ENCODE peak calls at places on chromosome 15, in four cellular contexts. R is fibroblast of lung; V is body of pancreas; N is CD8-positive, alpha-beta T cell. Y is an unnamed sample. For H3K4me1, the result is how much of the 10 kb centered on the place peaks cover.

GRCh38 chr15:56342653-56343052 is 22.6 kb upstream of the TEX9 start:
- DNase-seq in V (no peak), N (no peak), R (no peak), Y (no peak)

GRCh38 chr15:45146405-45146804 is 16.6 kb downstream of the DUOX1 start:
- DNase-seq in V (no peak), N (no peak), R (no peak), Y (no peak)

GRCh38 chr15:25184356-25185155 is 229.8 kb downstream of the SNRPN start:
- DNase-seq in N (no peak), V (no peak), R (no peak), Y (no peak)

GRCh38 chr15:43268111-43269105 is 1.7 kb upstream of the TGM5 start:
- DNase-seq in V (no peak), R (no peak), N (no peak), Y (peak)

GRCh38 chr15:48090666-48091065 is 30.1 kb upstream of the SLC24A5 start:
- DNase-seq in R (no peak), N (no peak), V (no peak), Y (no peak)

GRCh38 chr15:88900309-88900981 is 5.1 kb upstream of the HAPLN3 start:
- DNase-seq in R (peak), V (no peak), N (no peak), Y (no peak)

GRCh38 chr15:97961067-97961954 is 808 bp downstream of the ARRDC4 start:
- DNase-seq in V (peak), R (peak), N (no peak), Y (no peak)

GRCh38 chr15:35914573-35914972 is 368.6 kb upstream of the DPH6 start:
- DNase-seq in N (no peak), V (no peak), R (no peak), Y (no peak)

GRCh38 chr15:69782809-69783208 is 314.9 kb downstream of the TLE3 start:
- DNase-seq in N (no peak), R (no peak), V (peak), Y (peak)

GRCh38 chr15:77370580-77370979 is 49.3 kb downstream of the PEAK1 start:
- DNase-seq in V (no peak), R (peak), N (no peak), Y (no peak)

GRCh38 chr15:64361259-64361658 is 5.3 kb upstream of the CSNK1G1 start:
- DNase-seq in R (no peak), N (no peak), V (no peak), Y (no peak)

GRCh38 chr15:85382942-85383341 is 2.5 kb downstream of the AKAP13 start:
- DNase-seq in N (no peak), V (no peak), R (no peak), Y (no peak)

GRCh38 chr15:39135989-39136388 is 444.9 kb upstream of the THBS1 start:
- DNase-seq in R (peak), N (no peak), V (no peak), Y (no peak)

GRCh38 chr15:101466188-101466587 is 23.3 kb downstream of the PCSK6 start:
- DNase-seq in R (no peak), N (no peak), V (no peak), Y (no peak)

GRCh38 chr15:99566157-99566900 is 545 bp downstream of the MEF2A start:
- DNase-seq in R (no peak), V (peak), N (no peak), Y (no peak)

GRCh38 chr15:75123395-75123794 is 78.3 kb upstream of the C15orf39 start:
- DNase-seq in N (no peak), V (no peak), R (peak), Y (no peak)

GRCh38 chr15:77525411-77525811 is 104.7 kb downstream of the HMG20A start:
- DNase-seq in N (no peak), R (no peak), V (no peak), Y (no peak)

GRCh38 chr15:34360298-34360697 is 6.7 kb downstream of the LPCAT4 start:
- DNase-seq in N (no peak), V (no peak), R (no peak), Y (no peak)

GRCh38 chr15:44882499-44882968 is 74.0 kb upstream of the TERB2 start:
- DNase-seq in R (no peak), V (no peak), N (no peak), Y (no peak)

GRCh38 chr15:100879461-100880138 is at the start of gene ALDH1A3:
- DNase-seq in V (peak), N (no peak), R (no peak), Y (no peak)

GRCh38 chr15:63979227-63979793 is 67.0 kb downstream of the DAPK2 start:
- DNase-seq in R (no peak), V (no peak), N (no peak), Y (peak)

GRCh38 chr15:70278644-70279043 is 180.9 kb upstream of the TLE3 start:
- DNase-seq in R (no peak), V (no peak), N (no peak), Y (no peak)

GRCh38 chr15:63436872-63437375 is 55.3 kb upstream of the CA12 start:
- DNase-seq in R (peak), N (peak), V (peak), Y (peak)

GRCh38 chr15:98896002-98896721 is 111.4 kb downstream of the PGPEP1L start:
- DNase-seq in R (peak), N (no peak), V (no peak), Y (no peak)

GRCh38 chr15:55738715-55739114 is 4.2 kb downstream of the PRTG start:
- DNase-seq in R (no peak), N (no peak), V (no peak), Y (no peak)

GRCh38 chr15:78264304-78265136 is at the start of gene DNAJA4:
- DNase-seq in V (peak), N (peak), R (peak), Y (peak)

GRCh38 chr15:69843927-69844326 is 253.8 kb downstream of the TLE3 start:
- DNase-seq in V (no peak), R (no peak), N (no peak), Y (peak)

GRCh38 chr15:90807074-90807646 is 61.2 kb upstream of the FURIN start:
- DNase-seq in V (no peak), N (no peak), R (no peak), Y (no peak)

GRCh38 chr15:76866716-76867321 is 38.3 kb downstream of the SCAPER start:
- DNase-seq in R (peak), N (no peak), V (no peak), Y (no peak)

GRCh38 chr15:45393851-45394250 is 15.5 kb upstream of the GATM start:
- DNase-seq in R (no peak), N (no peak), V (peak), Y (no peak)

DNA sequence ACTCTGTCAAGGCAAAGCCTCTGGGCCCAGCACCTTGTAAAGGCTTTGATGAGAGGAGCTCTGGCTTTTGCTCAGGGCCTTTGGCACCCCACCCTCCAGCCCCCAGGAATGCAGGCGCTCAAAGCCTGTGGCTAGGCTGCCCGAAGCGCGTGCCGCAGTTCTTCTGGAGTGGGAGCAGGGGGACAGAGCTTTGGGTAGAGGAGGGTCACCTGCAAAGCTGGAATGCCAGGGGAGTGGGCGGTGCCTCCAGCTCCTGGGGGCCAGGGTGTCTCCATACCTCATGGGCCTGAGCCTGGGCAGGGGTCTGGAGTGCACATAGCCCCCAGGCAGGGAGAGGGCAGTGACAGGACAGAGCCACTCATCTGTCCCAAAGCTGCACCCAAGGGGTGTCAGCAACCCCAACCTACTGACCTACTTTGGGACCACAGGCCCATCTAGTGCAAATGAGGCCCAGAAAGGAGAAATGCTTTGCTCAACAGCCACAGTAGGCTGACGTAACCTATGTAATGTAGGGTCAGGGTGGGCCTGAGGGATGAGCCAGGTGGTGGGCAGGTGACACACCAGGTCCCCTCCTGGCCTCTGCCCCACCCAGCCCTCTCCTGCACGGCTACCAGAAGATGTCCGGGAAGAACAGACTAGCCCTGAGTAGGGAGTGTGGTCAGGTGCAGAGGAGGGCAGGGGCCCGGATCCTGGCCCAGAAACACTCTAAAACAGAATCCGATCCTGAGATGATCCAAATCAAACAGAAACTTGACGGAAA is 2.2 kb upstream of the CALML4 start:
- DNase-seq in V (no peak), R (no peak), N (no peak), Y (no peak)
- H3K4me1 ChIP-seq in V (under half), R (under half), N (under half), Y (under half)

DNA sequence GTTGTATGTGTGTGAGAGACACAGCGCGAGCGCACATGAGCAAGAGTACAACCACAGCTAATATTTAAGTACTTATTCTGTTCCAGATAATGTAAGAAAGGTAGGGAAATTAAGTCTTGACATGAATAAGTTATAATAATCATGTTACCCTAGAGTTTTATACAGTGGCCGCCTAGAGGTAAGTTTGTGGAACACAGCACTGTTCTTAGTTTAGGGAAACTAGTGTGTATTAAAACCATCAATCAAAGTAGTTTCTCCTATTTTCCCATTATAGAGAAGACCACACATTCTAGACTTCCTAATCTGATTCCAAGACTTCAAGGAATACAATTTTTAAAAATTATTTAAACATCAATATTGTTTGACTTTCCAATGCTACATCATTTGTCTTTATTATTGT is 9.5 kb downstream of the ALDH1A2 start:
- DNase-seq in R (no peak), V (no peak), N (no peak), Y (no peak)
- TF ChIP-seq CTCF in R (no peak), V (no peak), N (no peak), Y (no peak)

DNA sequence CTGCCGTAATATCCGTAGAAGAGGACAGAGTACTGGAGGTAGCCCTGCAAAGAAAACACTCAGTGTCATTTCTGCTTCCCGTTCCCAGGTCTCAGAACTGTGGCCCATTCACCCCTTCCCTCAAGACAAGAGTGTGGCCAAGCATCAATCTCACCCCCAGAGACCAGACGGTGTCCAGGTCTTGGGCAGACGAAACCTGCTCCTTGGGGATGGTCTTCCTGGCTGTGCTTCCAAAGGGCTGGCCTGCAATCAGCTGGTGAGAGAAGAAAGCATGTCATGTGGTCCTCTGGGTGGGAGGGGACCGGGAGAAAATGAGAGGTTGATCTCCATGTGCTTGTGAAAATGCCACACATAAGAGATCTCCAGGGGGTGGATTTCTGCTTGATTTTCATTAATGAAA is 15.8 kb downstream of the TMC3 start:
- DNase-seq in R (no peak), V (no peak), N (no peak), Y (no peak)
- H3K4me1 ChIP-seq in R (under half), V (under half), N (under half), Y (under half)

GRCh38 chr15:32130823-32131222 is 100.5 kb downstream of the CHRNA7 start:
- DNase-seq in V (no peak), N (no peak), R (no peak), Y (no peak)
- TF ChIP-seq CTCF in V (no peak), N (no peak), R (no peak), Y (no peak)

DNA sequence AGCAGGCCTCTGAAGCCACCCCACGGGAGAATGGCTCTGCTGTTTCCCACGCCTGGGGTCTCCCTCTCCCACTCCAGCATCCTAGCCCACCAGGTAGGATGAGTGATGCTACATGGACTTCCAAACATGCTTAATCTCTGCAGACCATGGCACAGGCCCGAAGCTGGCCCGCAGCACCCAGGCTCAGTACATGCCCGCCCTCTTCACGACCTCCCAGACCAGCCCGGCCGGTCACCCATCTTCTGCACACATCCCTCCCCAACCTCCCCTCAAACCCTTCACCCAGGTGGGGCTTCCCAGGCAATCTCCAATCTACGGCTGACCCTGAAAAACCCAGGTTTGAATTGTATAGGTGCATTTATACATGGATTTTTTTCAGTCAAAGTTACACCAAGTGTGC is 264.0 kb downstream of the TJP1 start:
- DNase-seq in R (no peak), V (no peak), N (no peak), Y (no peak)
- H3K4me1 ChIP-seq in R (under half), V (under half), N (under half), Y (under half)

DNA sequence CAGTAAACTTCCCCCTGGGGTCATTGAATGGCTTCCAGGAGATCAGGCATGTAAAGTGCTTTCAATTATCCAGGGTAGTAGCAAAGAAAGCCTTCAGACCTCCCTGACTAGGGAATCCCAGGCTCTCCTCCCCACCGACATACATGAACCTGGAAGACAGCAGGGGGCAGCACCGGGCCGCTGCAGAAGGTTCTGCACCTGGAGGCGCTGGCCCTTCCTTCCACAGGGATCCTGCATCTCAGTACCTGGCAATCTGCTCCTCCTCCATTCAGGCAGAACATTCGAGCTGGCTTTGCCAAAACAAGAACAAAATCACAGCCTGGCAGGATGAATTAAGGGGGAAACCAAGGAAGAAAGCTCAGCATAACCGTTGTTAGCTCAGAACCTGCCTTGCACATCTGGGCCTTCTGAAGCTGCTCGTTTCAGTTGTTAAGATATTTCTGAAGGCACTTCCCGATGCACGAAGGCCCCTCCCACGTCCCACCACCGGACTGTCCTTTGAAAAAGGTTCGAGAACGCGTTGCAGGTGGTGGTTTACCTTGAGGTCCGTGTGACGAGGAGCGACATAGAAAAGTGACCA is 237.7 kb downstream of the SLCO3A1 start:
- DNase-seq in V (peak), N (no peak), R (peak), Y (no peak)
- TF ChIP-seq CTCF in V (peak), N (no peak), R (peak), Y (peak)

Y was measured in right atrium auricular region.